ENCODE peak calls at places on chromosomes 6 and 20, in eight cellular contexts. O is hepatocyte, A is fibroblast of lung, C is cardiac muscle cell, P is ovary, V is tibial artery, Q is GM23338, H is left ventricle myocardium inferior. I is an unnamed sample. For H3K4me1, the result is how much of the 10 kb centered on the place peaks cover.

GRCh38 chr6:4025681-4026080 is 53.3 kb downstream of the FAM217A start:
- DNase-seq in V (no peak), A (no peak), O (no peak), C (no peak), P (no peak), Q (no peak), H (no peak), I (no peak)

GRCh38 chr6:156816505-156816904 is 39.3 kb downstream of the ARID1B start:
- DNase-seq in C (peak), A (peak), O (peak), Q (no peak), P (no peak), H (no peak), V (peak), I (no peak)

GRCh38 chr6:31400467-31401289 is 2.7 kb upstream of the MICA start:
- DNase-seq in O (peak), P (peak), A (peak), V (peak), Q (peak), C (peak), H (peak), I (peak)

GRCh38 chr6:125314019-125314581 is 12.3 kb upstream of the HDDC2 start:
- DNase-seq in H (peak), C (peak), Q (peak), A (peak), O (peak), P (peak), V (peak), I (no peak)

GRCh38 chr20:4973330-4974097 is 27.8 kb downstream of the SLC23A2 start:
- DNase-seq in P (peak), V (peak), Q (no peak), O (peak), C (peak), H (peak), A (peak), I (no peak)

GRCh38 chr6:45741437-45742166 is 274.1 kb downstream of the CLIC5 start:
- DNase-seq in A (peak), H (no peak), V (peak), C (peak), Q (no peak), O (no peak), P (no peak), I (no peak)

GRCh38 chr6:28167068-28167467 is 25.4 kb downstream of the ZKSCAN8 start:
- DNase-seq in O (no peak), A (peak), C (peak), Q (no peak), V (no peak), P (no peak), H (no peak), I (no peak)

GRCh38 chr6:139016337-139017213 is 12.0 kb upstream of the ABRACL start:
- DNase-seq in O (no peak), H (no peak), A (no peak), Q (peak), V (no peak), P (no peak), C (peak), I (no peak)

GRCh38 chr20:64115171-64115911 is 8.0 kb upstream of the NPBWR2 start:
- DNase-seq in A (no peak), C (no peak), H (no peak), O (no peak), V (no peak), Q (peak), P (peak), I (peak)

GRCh38 chr6:129749749-129750120 is 39.8 kb upstream of the ARHGAP18 start:
- DNase-seq in C (peak), Q (no peak), A (peak), H (no peak), P (no peak), V (no peak), O (no peak), I (no peak)

DNA sequence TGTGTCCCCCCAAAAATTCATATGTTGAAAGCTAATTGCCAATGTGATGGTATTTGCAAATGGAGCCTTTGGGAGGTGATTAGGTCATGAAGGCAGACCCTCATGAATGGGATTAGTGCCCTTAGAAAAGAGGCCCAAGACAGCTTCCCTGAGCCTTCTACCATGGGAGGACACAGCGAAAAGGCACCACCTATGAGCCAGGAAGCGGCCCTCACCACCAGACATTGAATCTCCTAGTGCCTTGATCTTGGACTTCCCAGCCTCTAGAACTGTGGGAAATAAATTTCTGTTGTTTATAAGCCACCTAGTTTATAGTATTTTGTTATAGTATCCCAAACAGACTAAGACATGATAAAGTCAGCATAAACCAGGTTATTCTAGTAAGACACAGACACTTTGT is 18.9 kb downstream of the EDN1 start:
- DNase-seq in P (no peak), Q (no peak), O (no peak), A (no peak), V (no peak), H (no peak), C (no peak), I (no peak)
- H3K4me1 ChIP-seq in P (under half), Q (under half), O (under half), A (under half), V (under half), H (under half), C (under half), I (under half)

DNA sequence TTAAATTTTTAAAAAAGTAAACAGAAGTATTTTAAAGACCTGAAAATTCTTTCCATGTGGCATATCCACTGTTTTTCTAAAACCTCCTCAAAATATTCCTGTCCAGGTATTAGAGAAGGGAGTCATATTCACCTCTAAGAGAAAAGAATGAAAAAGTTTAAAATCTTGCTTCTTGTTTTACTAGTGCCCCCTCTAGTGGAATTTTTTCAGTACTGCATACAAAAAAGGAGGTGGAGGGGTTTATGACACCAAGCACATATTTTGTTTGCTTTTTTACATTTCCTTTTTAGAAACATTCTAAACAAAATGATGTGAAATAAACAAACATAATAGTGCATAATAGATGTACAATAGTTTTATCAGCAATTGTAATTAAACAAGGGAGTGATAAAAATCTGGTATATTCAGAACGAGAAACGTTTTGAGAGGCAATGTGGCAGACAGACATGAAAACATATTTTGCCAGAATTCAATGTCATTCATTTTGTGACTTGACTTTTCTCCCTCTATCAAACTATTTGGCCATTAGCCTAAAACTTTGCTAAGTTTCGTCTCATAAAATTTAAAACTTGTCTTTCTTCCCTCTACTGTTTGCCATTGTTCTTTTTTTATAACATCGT is 111.0 kb upstream of the TFAP2D start:
- DNase-seq in P (no peak), C (peak), A (peak), O (peak), Q (peak), H (no peak), V (no peak), I (no peak)
- TF ChIP-seq CTCF in P (no peak), C (peak), A (peak), O (peak), Q (peak), H (peak), V (peak), I (peak)

GRCh38 chr20:40688129-40689099 is 622 bp downstream of the MAFB start:
- DNase-seq in Q (no peak), C (no peak), O (no peak), A (peak), V (no peak), H (no peak), P (no peak), I (peak)
- H3K4me1 ChIP-seq in Q (under half), C (under half), O (under half), A (under half), V (half or more), H (half or more), P (under half), I (under half)

GRCh38 chr20:48788486-48789072 is 39.2 kb downstream of the PREX1 start:
- DNase-seq in V (no peak), O (no peak), Q (no peak), H (no peak), A (no peak), C (no peak), P (no peak), I (no peak)

GRCh38 chr20:48789781-48790544 is 37.8 kb downstream of the PREX1 start:
- DNase-seq in V (no peak), P (no peak), O (no peak), A (no peak), H (no peak), Q (no peak), C (no peak), I (no peak)

GRCh38 chr20:48791666-48792071 is 36.1 kb downstream of the PREX1 start:
- DNase-seq in V (no peak), A (peak), P (no peak), O (no peak), H (no peak), C (peak), Q (no peak), I (no peak)

GRCh38 chr20:48789185-48789668 is 38.6 kb downstream of the PREX1 start:
- DNase-seq in A (no peak), C (no peak), H (no peak), O (no peak), V (no peak), Q (no peak), P (no peak), I (no peak)

DNA sequence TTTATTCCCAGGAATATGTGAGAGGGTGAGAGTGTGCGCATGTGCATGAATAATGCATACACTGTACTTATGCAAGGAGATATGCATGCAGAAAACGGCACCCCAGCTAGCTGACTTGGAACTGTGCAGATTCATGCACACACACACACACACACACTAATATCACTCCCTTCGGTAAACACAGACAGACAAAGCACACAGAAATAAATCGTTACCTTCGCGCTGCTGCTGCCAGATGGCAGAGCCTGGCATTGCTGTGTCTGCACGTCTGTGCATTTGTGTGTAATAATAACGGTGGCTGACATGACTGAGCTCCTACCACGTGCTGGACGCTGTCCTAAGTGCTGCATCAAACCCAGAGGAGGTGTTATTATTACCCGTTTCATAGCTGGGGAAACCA is 36.8 kb downstream of the PREX1 start:
- DNase-seq in P (no peak), C (peak), H (no peak), O (no peak), Q (no peak), A (peak), V (no peak), I (no peak)
- TF ChIP-seq CTCF in P (no peak), C (no peak), H (no peak), O (peak), Q (no peak), A (no peak), V (no peak), I (no peak)

DNA sequence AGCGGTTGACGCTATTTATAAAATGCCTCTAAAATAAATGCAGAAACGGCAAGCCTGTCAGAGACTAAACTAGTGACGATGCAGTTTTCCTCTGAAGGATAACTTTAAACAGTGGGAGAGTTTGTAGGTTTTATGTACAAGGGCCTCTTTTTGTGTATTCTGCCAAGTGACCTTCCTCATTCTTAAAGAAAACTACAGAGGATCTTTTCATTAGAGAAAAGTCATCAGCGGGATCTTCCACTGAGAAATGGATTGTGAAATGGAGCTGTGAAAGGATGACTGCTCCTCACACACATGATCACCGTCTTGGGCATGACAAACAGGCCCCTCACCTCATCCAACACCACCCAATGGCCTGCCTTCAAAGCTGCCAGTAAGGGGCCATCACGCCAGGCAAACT is 89.0 kb upstream of the LYRM2 start:
- DNase-seq in H (no peak), O (no peak), V (no peak), P (no peak), C (no peak), Q (no peak), A (no peak), I (no peak)
- H3K4me1 ChIP-seq in H (under half), O (under half), V (under half), P (under half), C (under half), Q (under half), A (under half), I (under half)

DNA sequence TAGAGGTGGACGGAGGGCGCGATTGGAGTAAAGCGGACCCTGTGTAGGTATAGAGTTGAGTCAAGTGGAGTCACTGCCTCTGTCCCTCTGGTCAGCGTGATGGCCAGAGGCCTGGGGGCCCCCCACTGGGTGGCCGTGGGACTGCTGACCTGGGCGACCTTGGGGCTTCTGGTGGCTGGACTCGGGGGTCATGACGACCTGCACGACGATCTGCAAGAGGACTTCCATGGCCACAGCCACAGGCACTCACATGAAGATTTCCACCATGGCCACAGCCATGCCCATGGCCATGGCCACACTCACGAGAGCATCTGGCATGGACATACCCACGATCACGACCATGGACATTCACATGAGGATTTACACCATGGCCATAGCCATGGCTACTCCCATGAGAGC is 479 bp downstream of the SLC39A7 start:
- DNase-seq in O (no peak), V (no peak), Q (no peak), C (peak), H (no peak), P (no peak), A (no peak), I (no peak)
- TF ChIP-seq CTCF in O (no peak), V (no peak), Q (no peak), C (no peak), H (no peak), P (no peak), A (no peak), I (no peak)